ENCODE peak calls at places on chromosomes 6 and 20, in nine cellular contexts. P, K, G, L, T, Z, H, X and U are unnamed samples.

GRCh38 chr20:11207749-11208502 is 534.1 kb upstream of the JAG1 start:
- DNase-seq in P (peak; percentile 73), K (peak; percentile 32), G (no peak), L (peak; percentile 97), T (no peak), Z (no peak), H (no peak), X (no peak), U (no peak)

GRCh38 chr6:41426438-41426851 is 91.0 kb downstream of the NCR2 start:
- DNase-seq in P (peak; percentile 51), K (peak; percentile 70), G (no peak), L (no peak), T (no peak), Z (no peak), H (no peak), X (no peak), U (no peak)

GRCh38 chr6:158737710-158738615 is 81.2 kb downstream of the EZR start:
- DNase-seq in P (peak; percentile 13), K (peak; percentile 22), G (peak; percentile 64), L (peak; percentile 95), T (no peak), Z (peak; percentile 58), H (no peak), X (no peak), U (no peak)

GRCh38 chr6:120211955-120212792 is 862.6 kb upstream of the MAN1A1 start:
- DNase-seq in P (peak; percentile 31), K (peak; percentile 2), G (no peak), L (peak; percentile 82), T (no peak), Z (peak; percentile 2), H (no peak), X (no peak), U (no peak)

GRCh38 chr6:127933137-127933536 is 32.3 kb upstream of the THEMIS start:
- DNase-seq in P (no peak), K (no peak), G (no peak), L (no peak), T (no peak), Z (no peak), H (no peak), X (no peak), U (no peak)

GRCh38 chr20:35578469-35578868 is 36.6 kb downstream of the ERGIC3 start:
- DNase-seq in P (no peak), K (no peak), G (no peak), L (peak; percentile 22), T (no peak), Z (peak; percentile 9), H (no peak), X (no peak), U (no peak)

GRCh38 chr6:5086294-5086890 is 1.3 kb downstream of the PPP1R3G start:
- DNase-seq in P (no peak), K (peak; percentile 13), G (no peak), L (no peak), T (no peak), Z (no peak), H (no peak), X (no peak), U (no peak)

GRCh38 chr20:32539817-32540675 is 45.1 kb downstream of the NOL4L start:
- DNase-seq in P (no peak), K (no peak), G (no peak), L (peak; percentile 26), T (no peak), Z (no peak), H (no peak), X (no peak), U (no peak)

GRCh38 chr6:142675517-142675916 is 269.5 kb downstream of the HIVEP2 start:
- DNase-seq in P (no peak), K (no peak), G (no peak), L (no peak), T (no peak), Z (no peak), H (no peak), X (no peak), U (no peak)

GRCh38 chr6:133548409-133548808 is 307.3 kb downstream of the EYA4 start:
- DNase-seq in P (peak; percentile 84), K (peak; percentile 84), G (no peak), L (no peak), T (no peak), Z (peak; percentile 49), H (no peak), X (no peak), U (no peak)

GRCh38 chr20:54600634-54601033 is 125.2 kb downstream of the DOK5 start:
- DNase-seq in P (no peak), K (no peak), G (no peak), L (no peak), T (no peak), Z (no peak), H (no peak), X (no peak), U (no peak)
- H3K4me3 ChIP-seq in P (no peak overlapping the region), K (no peak overlapping the region), G (no peak overlapping the region), L (no peak overlapping the region), T (no peak overlapping the region), Z (no peak overlapping the region), H (no peak overlapping the region), X (no peak overlapping the region), U (no peak overlapping the region)

DNA sequence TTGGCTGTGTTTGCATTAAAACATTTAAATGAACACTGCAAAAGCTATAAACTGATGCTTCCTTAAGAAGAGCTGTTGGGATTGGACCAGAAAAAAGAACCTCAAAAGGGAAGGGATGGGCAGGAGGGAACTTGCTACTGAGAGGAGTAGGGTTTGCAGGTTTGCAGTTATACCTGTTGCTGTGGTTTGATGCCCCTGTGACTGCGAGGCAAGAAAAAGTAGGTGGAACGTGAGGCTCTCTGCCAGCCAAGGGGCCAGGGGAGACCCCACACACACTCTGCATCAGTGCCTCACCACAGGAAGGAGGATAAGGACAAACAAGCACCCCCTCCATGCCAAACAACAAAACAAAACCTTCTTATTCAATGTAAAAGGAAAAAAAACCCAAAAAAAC is 197.1 kb downstream of the BCAS1 start:
- DNase-seq in P (no peak), K (no peak), G (no peak), L (no peak), T (no peak), Z (no peak), H (no peak), X (no peak), U (peak; percentile 54)
- H3K4me3 ChIP-seq in P (no peak overlapping the region), K (peak overlapping the region; percentile 31), G (no peak overlapping the region), L (no peak overlapping the region), T (no peak overlapping the region), Z (no peak overlapping the region), H (no peak overlapping the region), X (no peak overlapping the region), U (no peak overlapping the region)

GRCh38 chr20:50548396-50548795 is 38.2 kb downstream of the PTPN1 start:
- DNase-seq in P (no peak), K (no peak), G (no peak), L (peak; percentile 30), T (no peak), Z (no peak), H (no peak), X (no peak), U (peak; percentile 75)
- H3K4me3 ChIP-seq in P (no peak overlapping the region), K (no peak overlapping the region), G (no peak overlapping the region), L (no peak overlapping the region), T (no peak overlapping the region), Z (no peak overlapping the region), H (no peak overlapping the region), X (no peak overlapping the region), U (no peak overlapping the region)

GRCh38 chr6:22467645-22468044 is 101.7 kb upstream of the HDGFL1 start:
- DNase-seq in P (no peak), K (no peak), G (no peak), L (no peak), T (no peak), Z (no peak), H (no peak), X (no peak), U (no peak)
- H3K4me3 ChIP-seq in P (no peak overlapping the region), K (no peak overlapping the region), G (no peak overlapping the region), L (no peak overlapping the region), T (no peak overlapping the region), Z (no peak overlapping the region), H (no peak overlapping the region), X (no peak overlapping the region), U (no peak overlapping the region)

GRCh38 chr6:85405175-85405852 is 44.6 kb upstream of the NT5E start:
- DNase-seq in P (peak; percentile 77), K (peak; percentile 38), G (no peak), L (no peak), T (no peak), Z (no peak), H (no peak), X (no peak), U (no peak)
- H3K4me3 ChIP-seq in P (no peak overlapping the region), K (no peak overlapping the region), G (no peak overlapping the region), L (no peak overlapping the region), T (no peak overlapping the region), Z (no peak overlapping the region), H (no peak overlapping the region), X (no peak overlapping the region), U (no peak overlapping the region)

DNA sequence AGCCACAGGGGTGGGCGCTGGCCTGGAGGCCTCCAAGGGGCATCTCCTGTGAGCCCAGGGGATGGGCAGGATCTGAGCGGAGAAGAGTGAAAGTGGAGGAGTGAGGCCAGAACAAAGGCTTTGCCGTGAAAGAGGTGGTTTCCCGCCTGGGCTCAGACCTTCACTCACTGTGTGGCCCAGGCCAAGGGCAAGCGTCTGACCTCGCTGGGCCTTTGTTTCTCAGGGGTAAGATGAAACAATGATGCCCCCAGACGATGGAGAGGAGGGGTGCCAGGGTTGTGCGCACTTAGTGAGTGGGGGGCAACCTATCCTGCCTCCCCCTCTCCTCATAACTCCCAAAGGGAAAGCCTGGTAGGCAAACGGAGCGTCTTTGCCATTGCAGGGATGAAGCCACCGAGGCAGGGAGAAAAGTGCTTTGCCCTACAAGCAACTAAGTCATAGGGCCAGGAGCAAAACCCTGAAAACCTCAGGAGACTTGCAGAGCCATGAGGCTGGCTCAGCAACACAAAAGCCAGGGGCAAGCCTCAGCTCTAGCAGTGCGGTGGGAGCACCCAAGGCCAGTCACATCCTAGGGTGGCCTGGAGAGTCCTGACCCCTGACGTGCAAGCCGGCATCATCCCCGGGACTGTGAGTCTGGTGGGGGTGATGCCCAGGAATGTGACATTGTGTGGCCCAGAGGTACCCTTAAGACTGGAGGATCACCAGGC is 903 bp upstream of the STMN3 start:
- DNase-seq in P (no peak), K (no peak), G (no peak), L (no peak), T (no peak), Z (no peak), H (no peak), X (no peak), U (no peak)
- H3K4me3 ChIP-seq in P (peak overlapping the region; percentile 43), K (peak overlapping the region; percentile 58), G (peak overlapping the region; percentile 57), L (no peak overlapping the region), T (peak overlapping the region; percentile 51), Z (peak overlapping the region; percentile 35), H (peak overlapping the region; percentile 70), X (peak overlapping the region; percentile 59), U (no peak overlapping the region)

GRCh38 chr20:63022501-63022900 is 15.7 kb upstream of the BHLHE23 start:
- DNase-seq in P (no peak), K (no peak), G (no peak), L (no peak), T (no peak), Z (no peak), H (no peak), X (no peak), U (no peak)
- H3K4me3 ChIP-seq in P (no peak overlapping the region), K (no peak overlapping the region), G (no peak overlapping the region), L (no peak overlapping the region), T (no peak overlapping the region), Z (no peak overlapping the region), H (no peak overlapping the region), X (no peak overlapping the region), U (no peak overlapping the region)

GRCh38 chr6:48068326-48069191 is 42.4 kb downstream of the PTCHD4 start:
- DNase-seq in P (no peak), K (no peak), G (no peak), L (no peak), T (peak; percentile 9), Z (no peak), H (no peak), X (no peak), U (no peak)
- H3K4me3 ChIP-seq in P (peak overlapping the region; percentile 20), K (peak overlapping the region; percentile 40), G (peak overlapping the region; percentile 7), L (peak overlapping the region; percentile 28), T (peak overlapping the region; percentile 32), Z (peak overlapping the region; percentile 24), H (peak overlapping the region; percentile 33), X (no peak overlapping the region), U (no peak overlapping the region)